ENCODE peak calls at places on chromosome X, in four cellular contexts. One of them, this sample, is unnamed. For H3K4me1, the result is how much of the 10 kb centered on the place peaks cover.

GRCh38 chrX:153861147-153861546 is 24.8 kb downstream of the L1CAM start:
- DNase-seq in tibial nerve: no peak
- DNase-seq in colonic mucosa: peak
- DNase-seq in right cardiac atrium: no peak
- DNase-seq in this sample: no peak

GRCh38 chrX:16785247-16786138 is 773 bp upstream of the TXLNG start:
- DNase-seq in colonic mucosa: peak
- DNase-seq in right cardiac atrium: peak
- DNase-seq in tibial nerve: no peak
- DNase-seq in this sample: no peak

GRCh38 chrX:153645151-153645550 is 1.9 kb upstream of the DUSP9 start:
- DNase-seq in colonic mucosa: no peak
- DNase-seq in right cardiac atrium: no peak
- DNase-seq in tibial nerve: no peak
- DNase-seq in this sample: no peak

GRCh38 chrX:103329991-103330390 is at the start of gene TCEAL7:
- DNase-seq in tibial nerve: no peak
- DNase-seq in right cardiac atrium: peak
- DNase-seq in colonic mucosa: no peak
- DNase-seq in this sample: no peak

GRCh38 chrX:71181910-71182799 is 37.5 kb downstream of the NLGN3 start:
- DNase-seq in colonic mucosa: peak
- DNase-seq in tibial nerve: peak
- DNase-seq in right cardiac atrium: peak
- DNase-seq in this sample: peak

GRCh38 chrX:56733459-56734046 is 4.5 kb downstream of the NBDY start:
- DNase-seq in tibial nerve: peak
- DNase-seq in right cardiac atrium: peak
- DNase-seq in colonic mucosa: peak
- DNase-seq in this sample: peak

GRCh38 chrX:84415155-84415554 is 87.1 kb downstream of the HDX start:
- DNase-seq in colonic mucosa: no peak
- DNase-seq in right cardiac atrium: no peak
- DNase-seq in tibial nerve: no peak
- DNase-seq in this sample: no peak

GRCh38 chrX:111431007-111431406 is 19.0 kb upstream of the DCX start:
- DNase-seq in right cardiac atrium: no peak
- DNase-seq in tibial nerve: no peak
- DNase-seq in colonic mucosa: no peak
- DNase-seq in this sample: no peak

GRCh38 chrX:37986893-37987292 is 19.5 kb upstream of the SYTL5 start:
- DNase-seq in colonic mucosa: no peak
- DNase-seq in tibial nerve: no peak
- DNase-seq in right cardiac atrium: no peak
- DNase-seq in this sample: no peak

GRCh38 chrX:48938721-48939416 is 18.5 kb downstream of the OTUD5 start:
- DNase-seq in right cardiac atrium: no peak
- DNase-seq in tibial nerve: no peak
- DNase-seq in colonic mucosa: no peak
- DNase-seq in this sample: no peak

GRCh38 chrX:9905288-9905687 is 61.9 kb upstream of the CLDN34 start:
- DNase-seq in tibial nerve: no peak
- DNase-seq in colonic mucosa: no peak
- DNase-seq in right cardiac atrium: no peak
- DNase-seq in this sample: no peak

GRCh38 chrX:47218920-47219815 is 687 bp downstream of the CDK16 start:
- DNase-seq in right cardiac atrium: peak
- DNase-seq in colonic mucosa: peak
- DNase-seq in tibial nerve: no peak
- DNase-seq in this sample: no peak

GRCh38 chrX:71859637-71860036 is 51.0 kb upstream of the NHSL2 start:
- DNase-seq in colonic mucosa: no peak
- DNase-seq in right cardiac atrium: no peak
- DNase-seq in tibial nerve: no peak
- DNase-seq in this sample: no peak

GRCh38 chrX:49838374-49838773 is 9.3 kb downstream of the PAGE4 start:
- DNase-seq in colonic mucosa: peak
- DNase-seq in tibial nerve: no peak
- DNase-seq in right cardiac atrium: no peak
- DNase-seq in this sample: no peak

GRCh38 chrX:47200385-47201150 is 6.9 kb downstream of the UBA1 start:
- DNase-seq in tibial nerve: peak
- DNase-seq in right cardiac atrium: peak
- DNase-seq in colonic mucosa: peak
- DNase-seq in this sample: peak

GRCh38 chrX:48958635-48959094 is 1.3 kb upstream of the OTUD5 start:
- DNase-seq in right cardiac atrium: peak
- DNase-seq in colonic mucosa: peak
- DNase-seq in tibial nerve: no peak
- DNase-seq in this sample: peak

GRCh38 chrX:153623310-153624029 is 23.5 kb upstream of the DUSP9 start:
- DNase-seq in right cardiac atrium: no peak
- DNase-seq in colonic mucosa: no peak
- DNase-seq in tibial nerve: no peak
- DNase-seq in this sample: no peak

GRCh38 chrX:80423000-80423399 is 2.8 kb downstream of the TENT5D start:
- DNase-seq in colonic mucosa: no peak
- DNase-seq in tibial nerve: no peak
- DNase-seq in right cardiac atrium: no peak
- DNase-seq in this sample: no peak

GRCh38 chrX:22097295-22097694 is 65.2 kb downstream of the PHEX start:
- DNase-seq in tibial nerve: no peak
- DNase-seq in right cardiac atrium: no peak
- DNase-seq in colonic mucosa: no peak
- DNase-seq in this sample: no peak
- H3K27ac ChIP-seq in tibial nerve: no peak
- H3K27ac ChIP-seq in right cardiac atrium: no peak
- H3K27ac ChIP-seq in colonic mucosa: no peak
- H3K27ac ChIP-seq in this sample: no peak

DNA sequence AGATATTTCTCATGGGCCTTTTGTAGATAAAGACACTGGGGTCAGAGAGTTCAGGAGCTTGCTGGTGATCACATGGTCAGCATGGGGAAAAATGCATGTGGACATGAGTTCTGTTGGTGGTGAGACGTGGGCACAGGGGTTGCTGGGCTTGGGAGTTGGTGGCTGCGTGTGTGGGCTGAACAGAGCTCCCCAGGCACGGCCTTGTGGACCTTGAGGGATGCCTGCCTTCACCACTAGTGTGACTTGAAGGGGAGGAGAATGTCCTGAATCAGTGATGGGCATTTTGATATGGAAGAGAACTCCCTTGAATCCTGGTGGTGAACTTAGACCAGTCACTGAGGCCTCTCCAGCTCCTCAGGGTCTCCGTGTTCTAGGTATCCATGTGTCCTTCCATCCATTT is 8.9 kb downstream of the CD99 start:
- DNase-seq in tibial nerve: no peak
- DNase-seq in colonic mucosa: no peak
- DNase-seq in right cardiac atrium: no peak
- DNase-seq in this sample: no peak
- H3K4me1 ChIP-seq in tibial nerve: half or more
- H3K4me1 ChIP-seq in colonic mucosa: under half
- H3K4me1 ChIP-seq in right cardiac atrium: half or more
- H3K4me1 ChIP-seq in this sample: under half

GRCh38 chrX:150463566-150463965 is 100.4 kb downstream of the MAMLD1 start:
- DNase-seq in tibial nerve: no peak
- DNase-seq in right cardiac atrium: no peak
- DNase-seq in colonic mucosa: no peak
- DNase-seq in this sample: peak

GRCh38 chrX:150465326-150465725 is 102.2 kb downstream of the MAMLD1 start:
- DNase-seq in colonic mucosa: no peak
- DNase-seq in tibial nerve: no peak
- DNase-seq in right cardiac atrium: no peak
- DNase-seq in this sample: no peak

GRCh38 chrX:150460781-150461180 is 97.7 kb downstream of the MAMLD1 start:
- DNase-seq in colonic mucosa: no peak
- DNase-seq in right cardiac atrium: no peak
- DNase-seq in tibial nerve: no peak
- DNase-seq in this sample: no peak

GRCh38 chrX:150464001-150464400 is 100.9 kb downstream of the MAMLD1 start:
- DNase-seq in colonic mucosa: no peak
- DNase-seq in tibial nerve: no peak
- DNase-seq in right cardiac atrium: no peak
- DNase-seq in this sample: peak

GRCh38 chrX:150465856-150466775 is 102.3 kb upstream of the MTM1 start:
- DNase-seq in colonic mucosa: no peak
- DNase-seq in right cardiac atrium: peak
- DNase-seq in tibial nerve: no peak
- DNase-seq in this sample: no peak
- H3K27ac ChIP-seq in colonic mucosa: no peak
- H3K27ac ChIP-seq in right cardiac atrium: no peak
- H3K27ac ChIP-seq in tibial nerve: no peak
- H3K27ac ChIP-seq in this sample: peak

GRCh38 chrX:65695849-65696248 is 28.4 kb downstream of the MSN start:
- DNase-seq in right cardiac atrium: no peak
- DNase-seq in colonic mucosa: no peak
- DNase-seq in tibial nerve: no peak
- DNase-seq in this sample: no peak
- H3K4me1 ChIP-seq in right cardiac atrium: under half
- H3K4me1 ChIP-seq in colonic mucosa: under half
- H3K4me1 ChIP-seq in tibial nerve: half or more
- H3K4me1 ChIP-seq in this sample: under half